ENCODE peak calls at places on chromosomes 6 and 20, in five cellular contexts. X, F, R, T and D are unnamed samples.

GRCh38 chr20:8709627-8710026 is 359.3 kb upstream of the PLCB4 start:
- DNase-seq in F (no peak), R (no peak), T (no peak), X (no peak), D (no peak)

GRCh38 chr20:44001667-44002596 is 87.3 kb downstream of the TOX2 start:
- DNase-seq in T (no peak), X (no peak), F (no peak), R (no peak), D (no peak)

GRCh38 chr6:159131709-159132108 is 37.5 kb upstream of the FNDC1 start:
- DNase-seq in X (no peak), F (no peak), T (no peak), R (no peak), D (no peak)

GRCh38 chr20:38130687-38131587 is 34.1 kb downstream of the TGM2 start:
- DNase-seq in R (no peak), X (no peak), F (peak; percentile 23), T (peak; percentile 16), D (peak; percentile 51)

GRCh38 chr6:74091133-74091793 is 395.3 kb downstream of the CD109 start:
- DNase-seq in F (no peak), X (no peak), R (peak; percentile 58), T (no peak), D (no peak)

GRCh38 chr20:2421247-2421646 is 40.5 kb downstream of the TGM6 start:
- DNase-seq in X (no peak), R (no peak), F (no peak), T (no peak), D (no peak)

GRCh38 chr6:136511921-136512320 is 38.3 kb downstream of the MAP7 start:
- DNase-seq in F (peak; percentile 30), X (no peak), R (no peak), T (peak; percentile 61), D (no peak)

GRCh38 chr6:74001091-74001490 is 305.1 kb downstream of the CD109 start:
- DNase-seq in R (no peak), T (no peak), X (no peak), F (no peak), D (no peak)

GRCh38 chr6:105968230-105968954 is 117.7 kb upstream of the PRDM1 start:
- DNase-seq in R (peak; percentile 69), X (no peak), F (no peak), T (no peak), D (no peak)

GRCh38 chr6:54217018-54217417 is 91.2 kb upstream of the TINAG start:
- DNase-seq in T (no peak), X (no peak), R (no peak), F (no peak), D (no peak)

GRCh38 chr20:43331911-43332310 is 125.8 kb upstream of the SRSF6 start:
- DNase-seq in X (no peak), F (peak; percentile 41), T (no peak), R (no peak), D (no peak)

GRCh38 chr6:168529214-168529613 is 88.2 kb downstream of the SMOC2 start:
- DNase-seq in F (no peak), R (no peak), X (no peak), T (no peak), D (no peak)

GRCh38 chr6:6131492-6132109 is 124.9 kb upstream of the NRN1 start:
- DNase-seq in F (no peak), X (no peak), R (no peak), T (no peak), D (no peak)

GRCh38 chr6:139367810-139368321 is 6.6 kb downstream of the CITED2 start:
- DNase-seq in F (no peak), R (no peak), X (no peak), T (no peak), D (no peak)

GRCh38 chr6:127186889-127187288 is 68.4 kb downstream of the RSPO3 start:
- DNase-seq in X (no peak), R (no peak), T (peak; percentile 82), F (peak; percentile 64), D (peak; percentile 92)

GRCh38 chr6:159935633-159936032 is 33.2 kb upstream of the IGF2R start:
- DNase-seq in T (no peak), R (peak; percentile 61), X (no peak), F (no peak), D (no peak)

GRCh38 chr20:24497851-24498250 is 28.4 kb downstream of the SYNDIG1 start:
- DNase-seq in X (no peak), R (peak; percentile 33), T (no peak), F (no peak), D (no peak)

GRCh38 chr6:144352310-144352709 is 67.2 kb downstream of the UTRN start:
- DNase-seq in X (no peak), F (no peak), T (no peak), R (no peak), D (no peak)

GRCh38 chr20:50794846-50795634 is at the start of gene BCAS4:
- DNase-seq in R (peak; percentile 79), X (peak; percentile 68), F (peak; percentile 64), T (peak; percentile 78), D (peak; percentile 95)

GRCh38 chr6:56370591-56371198 is 123.3 kb upstream of the COL21A1 start:
- DNase-seq in F (peak; percentile 60), R (peak; percentile 87), X (peak; percentile 48), T (no peak), D (no peak)

DNA sequence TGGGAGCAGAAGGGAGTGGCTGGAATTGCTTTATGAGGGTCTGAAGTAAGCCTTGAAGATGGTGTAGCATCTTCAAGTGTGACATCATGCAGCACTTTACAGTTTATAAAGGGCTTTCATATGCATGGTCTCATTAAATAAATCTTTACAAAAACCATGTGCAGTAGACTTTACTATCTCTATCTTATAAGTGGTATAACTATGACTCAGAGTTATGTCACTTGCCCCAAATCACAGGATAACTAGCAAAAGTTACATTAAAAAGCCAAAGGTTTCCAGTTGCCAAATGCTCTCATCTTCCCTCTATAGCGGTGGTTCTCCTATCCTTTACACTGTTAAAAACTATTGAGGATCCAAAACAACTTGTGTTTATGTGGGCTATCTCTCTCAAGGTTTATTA is 687.7 kb upstream of the MARCKS start:
- DNase-seq in T (no peak), R (peak; percentile 81), F (no peak), X (no peak), D (no peak)
- TF ChIP-seq CTCF in T (no peak), R (no peak), F (no peak), X (no peak), D (no peak)

GRCh38 chr20:32761417-32761830 is 761 bp upstream of the DNMT3B start:
- DNase-seq in F (no peak), X (no peak), R (no peak), T (no peak), D (no peak)
- H3K4me3 ChIP-seq in F (peak overlapping the region; percentile 99), X (peak overlapping the region; percentile 68), R (no peak overlapping the region), T (peak overlapping the region; percentile 63), D (peak overlapping the region; percentile 62)

GRCh38 chr20:417801-418342 is 9.8 kb downstream of the RBCK1 start:
- DNase-seq in R (no peak), X (peak; percentile 34), F (no peak), T (no peak), D (peak; percentile 71)
- H3K36me3 ChIP-seq in R (peaks cover 46% of the 10 kb centered on the region), X (no peaks in the 10 kb centered on the region), F (no peaks in the 10 kb centered on the region), T (no peaks in the 10 kb centered on the region), D (peaks cover 63% of the 10 kb centered on the region)

DNA sequence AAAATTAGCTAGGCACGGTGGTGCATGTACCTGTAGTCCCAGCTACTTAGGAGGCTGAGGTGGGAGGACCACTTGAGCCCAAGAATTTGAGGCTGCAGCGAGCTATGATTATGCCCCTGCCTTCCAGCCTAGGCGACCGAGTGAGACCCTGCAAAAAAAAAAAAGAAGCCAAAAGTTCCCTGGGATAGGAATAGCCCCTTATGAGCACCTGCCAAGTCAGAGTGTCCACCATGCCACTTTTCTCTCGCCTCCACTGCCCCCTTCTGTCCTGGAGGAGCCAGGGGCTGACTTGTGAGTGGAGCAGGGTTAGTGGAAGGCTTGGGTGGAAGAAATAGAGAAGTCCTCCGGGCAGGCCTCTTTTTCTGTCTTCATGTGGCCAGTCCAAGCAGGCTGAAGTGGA is 12.1 kb upstream of the DDX27 start:
- DNase-seq in X (no peak), F (no peak), T (no peak), R (no peak), D (peak; percentile 4)
- TF ChIP-seq CTCF in X (no peak), F (no peak), T (no peak), R (no peak), D (no peak)

GRCh38 chr6:39821014-39821738 is 29.0 kb downstream of the DAAM2 start:
- DNase-seq in F (peak; percentile 29), T (no peak), R (no peak), X (no peak), D (no peak)
- H3K4me3 ChIP-seq in F (peak overlapping the region; percentile 43), T (no peak overlapping the region), R (no peak overlapping the region), X (no peak overlapping the region), D (no peak overlapping the region)

DNA sequence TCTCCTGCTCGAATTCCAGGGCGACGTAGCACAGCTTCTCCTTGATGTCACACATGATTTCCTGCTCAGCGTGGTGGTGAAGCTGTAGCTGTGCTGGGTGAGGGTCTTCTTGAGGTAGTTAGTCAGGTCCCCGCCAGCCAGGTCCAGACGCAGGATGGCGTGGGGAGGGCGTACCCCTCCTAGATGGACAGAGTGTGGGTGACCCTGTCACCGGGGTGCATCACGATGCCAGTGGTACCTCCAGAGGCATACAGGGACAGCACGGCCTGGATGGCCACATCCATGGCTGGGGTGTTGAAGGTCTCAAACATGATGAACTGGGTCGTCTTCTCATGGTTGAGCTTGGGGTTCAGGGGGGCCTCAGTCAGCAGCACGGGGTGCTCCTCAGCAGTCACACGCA is 110.2 kb upstream of the CNR1 start:
- DNase-seq in X (no peak), F (no peak), R (no peak), T (no peak), D (no peak)
- H3K36me3 ChIP-seq in X (no peaks in the 10 kb centered on the region), F (no peaks in the 10 kb centered on the region), R (no peaks in the 10 kb centered on the region), T (no peaks in the 10 kb centered on the region), D (no peaks in the 10 kb centered on the region)

GRCh38 chr6:115610646-115611045 is 450.0 kb downstream of the FRK start:
- DNase-seq in R (no peak), X (no peak), T (no peak), F (no peak), D (no peak)
- TF ChIP-seq CTCF in R (no peak), X (no peak), T (no peak), F (no peak), D (no peak)

DNA sequence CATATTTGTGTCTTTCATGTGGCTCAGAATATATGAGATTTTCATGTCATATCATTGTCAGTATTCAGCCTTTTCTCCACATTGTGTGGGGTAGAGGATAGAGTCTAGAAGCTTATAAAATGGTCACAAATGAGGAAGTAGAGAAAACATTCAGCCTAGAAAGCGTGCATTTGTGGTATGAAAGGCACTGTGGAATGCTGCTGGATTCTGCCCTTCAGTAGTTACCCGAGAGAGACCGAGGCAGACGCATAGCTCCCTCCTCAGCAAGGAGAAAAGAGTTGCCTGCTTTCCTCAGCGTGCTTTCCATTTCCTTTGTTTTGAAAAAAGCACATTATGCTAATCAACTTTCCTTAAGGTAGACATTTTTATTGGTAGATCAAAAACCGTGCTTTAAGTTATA is 28.7 kb downstream of the MYB start:
- DNase-seq in F (no peak), R (no peak), T (no peak), X (no peak), D (no peak)
- H3K4me3 ChIP-seq in F (no peak overlapping the region), R (no peak overlapping the region), T (no peak overlapping the region), X (no peak overlapping the region), D (no peak overlapping the region)

DNA sequence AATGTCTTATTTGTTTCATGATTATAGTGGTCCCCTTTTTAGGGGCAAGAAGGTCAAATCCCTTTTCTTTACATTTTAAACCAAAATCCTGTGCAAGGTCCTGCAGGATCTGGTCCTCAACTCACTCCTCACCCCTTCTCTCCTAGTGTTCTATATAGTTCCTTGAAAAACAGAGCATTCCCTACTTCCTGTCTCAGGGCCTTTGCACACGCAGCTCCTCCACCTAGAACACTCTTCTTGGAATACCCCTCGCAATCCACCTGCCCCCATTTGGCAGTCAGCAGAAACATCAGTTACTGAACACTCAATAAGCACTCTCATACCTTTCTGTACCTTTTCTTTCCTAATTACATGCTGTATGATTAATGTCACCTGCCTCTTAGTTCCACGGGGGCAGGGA is 3.2 kb upstream of the ATP5F1E start:
- DNase-seq in R (no peak), X (no peak), F (no peak), T (no peak), D (no peak)
- H3K36me3 ChIP-seq in R (peaks cover 23% of the 10 kb centered on the region), X (no peaks in the 10 kb centered on the region), F (no peaks in the 10 kb centered on the region), T (peaks cover 15% of the 10 kb centered on the region), D (peaks cover 26% of the 10 kb centered on the region)